ENCODE peak calls at places on chromosome 14, in five cellular contexts. One of them, this sample, is unnamed.

GRCh38 chr14:49594347-49595089 is 4.2 kb upstream of the LRR1 start:
- DNase-seq in central memory CD8-positive, alpha-beta T cell: no peak
- DNase-seq in stimulated activated CD8-positive, alpha-beta memory T cell treated with anti-CD3 and anti-CD28 coated beads, Interleukin-7, amount 100 ng/mL, for 1 hour: no peak
- DNase-seq in activated naive CD8-positive, alpha-beta T cell treated with anti-CD3 and anti-CD28 coated beads, Interleukin-2, amount 50 U/mL, for 24 hours: no peak
- DNase-seq in NCI-H345: no peak
- DNase-seq in this sample: no peak

GRCh38 chr14:66443785-66444184 is 42.4 kb upstream of the CCDC196 start:
- DNase-seq in central memory CD8-positive, alpha-beta T cell: no peak
- DNase-seq in stimulated activated CD8-positive, alpha-beta memory T cell treated with anti-CD3 and anti-CD28 coated beads, Interleukin-7, amount 100 ng/mL, for 1 hour: no peak
- DNase-seq in activated naive CD8-positive, alpha-beta T cell treated with anti-CD3 and anti-CD28 coated beads, Interleukin-2, amount 50 U/mL, for 24 hours: no peak
- DNase-seq in NCI-H345: no peak
- DNase-seq in this sample: no peak

GRCh38 chr14:85601246-85601645 is 71.3 kb downstream of the FLRT2 start:
- DNase-seq in central memory CD8-positive, alpha-beta T cell: no peak
- DNase-seq in stimulated activated CD8-positive, alpha-beta memory T cell treated with anti-CD3 and anti-CD28 coated beads, Interleukin-7, amount 100 ng/mL, for 1 hour: no peak
- DNase-seq in activated naive CD8-positive, alpha-beta T cell treated with anti-CD3 and anti-CD28 coated beads, Interleukin-2, amount 50 U/mL, for 24 hours: no peak
- DNase-seq in NCI-H345: peak
- DNase-seq in this sample: no peak

GRCh38 chr14:71143391-71144290 is 236.4 kb downstream of the PCNX1 start:
- DNase-seq in central memory CD8-positive, alpha-beta T cell: peak
- DNase-seq in stimulated activated CD8-positive, alpha-beta memory T cell treated with anti-CD3 and anti-CD28 coated beads, Interleukin-7, amount 100 ng/mL, for 1 hour: no peak
- DNase-seq in activated naive CD8-positive, alpha-beta T cell treated with anti-CD3 and anti-CD28 coated beads, Interleukin-2, amount 50 U/mL, for 24 hours: peak
- DNase-seq in NCI-H345: no peak
- DNase-seq in this sample: peak

GRCh38 chr14:53470351-53471043 is 317.4 kb upstream of the DDHD1 start:
- DNase-seq in central memory CD8-positive, alpha-beta T cell: no peak
- DNase-seq in stimulated activated CD8-positive, alpha-beta memory T cell treated with anti-CD3 and anti-CD28 coated beads, Interleukin-7, amount 100 ng/mL, for 1 hour: no peak
- DNase-seq in activated naive CD8-positive, alpha-beta T cell treated with anti-CD3 and anti-CD28 coated beads, Interleukin-2, amount 50 U/mL, for 24 hours: no peak
- DNase-seq in NCI-H345: no peak
- DNase-seq in this sample: no peak

GRCh38 chr14:99603471-99603933 is 505 bp downstream of the CCDC85C start:
- DNase-seq in central memory CD8-positive, alpha-beta T cell: peak
- DNase-seq in stimulated activated CD8-positive, alpha-beta memory T cell treated with anti-CD3 and anti-CD28 coated beads, Interleukin-7, amount 100 ng/mL, for 1 hour: no peak
- DNase-seq in activated naive CD8-positive, alpha-beta T cell treated with anti-CD3 and anti-CD28 coated beads, Interleukin-2, amount 50 U/mL, for 24 hours: peak
- DNase-seq in NCI-H345: peak
- DNase-seq in this sample: peak

GRCh38 chr14:94646481-94646880 is 34.3 kb downstream of the SERPINA3 start:
- DNase-seq in central memory CD8-positive, alpha-beta T cell: no peak
- DNase-seq in stimulated activated CD8-positive, alpha-beta memory T cell treated with anti-CD3 and anti-CD28 coated beads, Interleukin-7, amount 100 ng/mL, for 1 hour: no peak
- DNase-seq in activated naive CD8-positive, alpha-beta T cell treated with anti-CD3 and anti-CD28 coated beads, Interleukin-2, amount 50 U/mL, for 24 hours: no peak
- DNase-seq in NCI-H345: no peak
- DNase-seq in this sample: no peak

GRCh38 chr14:90642239-90642717 is 174.0 kb downstream of the TTC7B start:
- DNase-seq in central memory CD8-positive, alpha-beta T cell: no peak
- DNase-seq in stimulated activated CD8-positive, alpha-beta memory T cell treated with anti-CD3 and anti-CD28 coated beads, Interleukin-7, amount 100 ng/mL, for 1 hour: no peak
- DNase-seq in activated naive CD8-positive, alpha-beta T cell treated with anti-CD3 and anti-CD28 coated beads, Interleukin-2, amount 50 U/mL, for 24 hours: no peak
- DNase-seq in NCI-H345: no peak
- DNase-seq in this sample: no peak

GRCh38 chr14:95561001-95561412 is 26.2 kb downstream of the GLRX5 start:
- DNase-seq in central memory CD8-positive, alpha-beta T cell: peak
- DNase-seq in stimulated activated CD8-positive, alpha-beta memory T cell treated with anti-CD3 and anti-CD28 coated beads, Interleukin-7, amount 100 ng/mL, for 1 hour: peak
- DNase-seq in activated naive CD8-positive, alpha-beta T cell treated with anti-CD3 and anti-CD28 coated beads, Interleukin-2, amount 50 U/mL, for 24 hours: peak
- DNase-seq in NCI-H345: peak
- DNase-seq in this sample: peak

GRCh38 chr14:41642402-41643195 is 35.9 kb downstream of the LRFN5 start:
- DNase-seq in central memory CD8-positive, alpha-beta T cell: no peak
- DNase-seq in stimulated activated CD8-positive, alpha-beta memory T cell treated with anti-CD3 and anti-CD28 coated beads, Interleukin-7, amount 100 ng/mL, for 1 hour: no peak
- DNase-seq in activated naive CD8-positive, alpha-beta T cell treated with anti-CD3 and anti-CD28 coated beads, Interleukin-2, amount 50 U/mL, for 24 hours: no peak
- DNase-seq in NCI-H345: no peak
- DNase-seq in this sample: no peak

GRCh38 chr14:95256011-95256775 is 63.5 kb downstream of the CLMN start:
- DNase-seq in central memory CD8-positive, alpha-beta T cell: no peak
- DNase-seq in stimulated activated CD8-positive, alpha-beta memory T cell treated with anti-CD3 and anti-CD28 coated beads, Interleukin-7, amount 100 ng/mL, for 1 hour: no peak
- DNase-seq in activated naive CD8-positive, alpha-beta T cell treated with anti-CD3 and anti-CD28 coated beads, Interleukin-2, amount 50 U/mL, for 24 hours: no peak
- DNase-seq in NCI-H345: peak
- DNase-seq in this sample: no peak

GRCh38 chr14:68604361-68604730 is 188.5 kb downstream of the ZFP36L1 start:
- DNase-seq in central memory CD8-positive, alpha-beta T cell: no peak
- DNase-seq in stimulated activated CD8-positive, alpha-beta memory T cell treated with anti-CD3 and anti-CD28 coated beads, Interleukin-7, amount 100 ng/mL, for 1 hour: no peak
- DNase-seq in activated naive CD8-positive, alpha-beta T cell treated with anti-CD3 and anti-CD28 coated beads, Interleukin-2, amount 50 U/mL, for 24 hours: no peak
- DNase-seq in NCI-H345: no peak
- DNase-seq in this sample: no peak

GRCh38 chr14:61502459-61503093 is 181.2 kb downstream of the PRKCH start:
- DNase-seq in central memory CD8-positive, alpha-beta T cell: no peak
- DNase-seq in stimulated activated CD8-positive, alpha-beta memory T cell treated with anti-CD3 and anti-CD28 coated beads, Interleukin-7, amount 100 ng/mL, for 1 hour: no peak
- DNase-seq in activated naive CD8-positive, alpha-beta T cell treated with anti-CD3 and anti-CD28 coated beads, Interleukin-2, amount 50 U/mL, for 24 hours: no peak
- DNase-seq in NCI-H345: no peak
- DNase-seq in this sample: peak

GRCh38 chr14:89892953-89893352 is 61.6 kb downstream of the EFCAB11 start:
- DNase-seq in central memory CD8-positive, alpha-beta T cell: no peak
- DNase-seq in stimulated activated CD8-positive, alpha-beta memory T cell treated with anti-CD3 and anti-CD28 coated beads, Interleukin-7, amount 100 ng/mL, for 1 hour: no peak
- DNase-seq in activated naive CD8-positive, alpha-beta T cell treated with anti-CD3 and anti-CD28 coated beads, Interleukin-2, amount 50 U/mL, for 24 hours: no peak
- DNase-seq in NCI-H345: no peak
- DNase-seq in this sample: no peak

GRCh38 chr14:24032727-24033418 is 18.9 kb upstream of the CARMIL3 start:
- DNase-seq in central memory CD8-positive, alpha-beta T cell: no peak
- DNase-seq in stimulated activated CD8-positive, alpha-beta memory T cell treated with anti-CD3 and anti-CD28 coated beads, Interleukin-7, amount 100 ng/mL, for 1 hour: no peak
- DNase-seq in activated naive CD8-positive, alpha-beta T cell treated with anti-CD3 and anti-CD28 coated beads, Interleukin-2, amount 50 U/mL, for 24 hours: no peak
- DNase-seq in NCI-H345: no peak
- DNase-seq in this sample: no peak

GRCh38 chr14:99175331-99176155 is 96.5 kb downstream of the BCL11B start:
- DNase-seq in central memory CD8-positive, alpha-beta T cell: no peak
- DNase-seq in stimulated activated CD8-positive, alpha-beta memory T cell treated with anti-CD3 and anti-CD28 coated beads, Interleukin-7, amount 100 ng/mL, for 1 hour: no peak
- DNase-seq in activated naive CD8-positive, alpha-beta T cell treated with anti-CD3 and anti-CD28 coated beads, Interleukin-2, amount 50 U/mL, for 24 hours: no peak
- DNase-seq in NCI-H345: no peak
- DNase-seq in this sample: no peak

GRCh38 chr14:102951034-102951433 is 28.6 kb downstream of the AMN start:
- DNase-seq in central memory CD8-positive, alpha-beta T cell: no peak
- DNase-seq in stimulated activated CD8-positive, alpha-beta memory T cell treated with anti-CD3 and anti-CD28 coated beads, Interleukin-7, amount 100 ng/mL, for 1 hour: no peak
- DNase-seq in activated naive CD8-positive, alpha-beta T cell treated with anti-CD3 and anti-CD28 coated beads, Interleukin-2, amount 50 U/mL, for 24 hours: no peak
- DNase-seq in NCI-H345: no peak
- DNase-seq in this sample: no peak

GRCh38 chr14:42804146-42804545 is 1197.5 kb downstream of the LRFN5 start:
- DNase-seq in central memory CD8-positive, alpha-beta T cell: no peak
- DNase-seq in stimulated activated CD8-positive, alpha-beta memory T cell treated with anti-CD3 and anti-CD28 coated beads, Interleukin-7, amount 100 ng/mL, for 1 hour: no peak
- DNase-seq in activated naive CD8-positive, alpha-beta T cell treated with anti-CD3 and anti-CD28 coated beads, Interleukin-2, amount 50 U/mL, for 24 hours: no peak
- DNase-seq in NCI-H345: peak
- DNase-seq in this sample: no peak

GRCh38 chr14:55373784-55374725 is 37.6 kb downstream of the ATG14 start:
- DNase-seq in central memory CD8-positive, alpha-beta T cell: no peak
- DNase-seq in stimulated activated CD8-positive, alpha-beta memory T cell treated with anti-CD3 and anti-CD28 coated beads, Interleukin-7, amount 100 ng/mL, for 1 hour: no peak
- DNase-seq in activated naive CD8-positive, alpha-beta T cell treated with anti-CD3 and anti-CD28 coated beads, Interleukin-2, amount 50 U/mL, for 24 hours: peak
- DNase-seq in NCI-H345: no peak
- DNase-seq in this sample: peak

GRCh38 chr14:21454843-21455550 is 926 bp downstream of the CHD8 start:
- DNase-seq in central memory CD8-positive, alpha-beta T cell: no peak
- DNase-seq in stimulated activated CD8-positive, alpha-beta memory T cell treated with anti-CD3 and anti-CD28 coated beads, Interleukin-7, amount 100 ng/mL, for 1 hour: no peak
- DNase-seq in activated naive CD8-positive, alpha-beta T cell treated with anti-CD3 and anti-CD28 coated beads, Interleukin-2, amount 50 U/mL, for 24 hours: no peak
- DNase-seq in NCI-H345: no peak
- DNase-seq in this sample: no peak

GRCh38 chr14:56342419-56342901 is 224.2 kb downstream of the PELI2 start:
- DNase-seq in central memory CD8-positive, alpha-beta T cell: no peak
- DNase-seq in stimulated activated CD8-positive, alpha-beta memory T cell treated with anti-CD3 and anti-CD28 coated beads, Interleukin-7, amount 100 ng/mL, for 1 hour: no peak
- DNase-seq in activated naive CD8-positive, alpha-beta T cell treated with anti-CD3 and anti-CD28 coated beads, Interleukin-2, amount 50 U/mL, for 24 hours: no peak
- DNase-seq in NCI-H345: no peak
- DNase-seq in this sample: no peak

GRCh38 chr14:59417301-59417700 is 47.9 kb downstream of the GPR135 start:
- DNase-seq in central memory CD8-positive, alpha-beta T cell: no peak
- DNase-seq in stimulated activated CD8-positive, alpha-beta memory T cell treated with anti-CD3 and anti-CD28 coated beads, Interleukin-7, amount 100 ng/mL, for 1 hour: no peak
- DNase-seq in activated naive CD8-positive, alpha-beta T cell treated with anti-CD3 and anti-CD28 coated beads, Interleukin-2, amount 50 U/mL, for 24 hours: no peak
- DNase-seq in NCI-H345: no peak
- DNase-seq in this sample: no peak

GRCh38 chr14:77276295-77276935 is 5.4 kb upstream of the NGB start:
- DNase-seq in central memory CD8-positive, alpha-beta T cell: no peak
- DNase-seq in stimulated activated CD8-positive, alpha-beta memory T cell treated with anti-CD3 and anti-CD28 coated beads, Interleukin-7, amount 100 ng/mL, for 1 hour: no peak
- DNase-seq in activated naive CD8-positive, alpha-beta T cell treated with anti-CD3 and anti-CD28 coated beads, Interleukin-2, amount 50 U/mL, for 24 hours: no peak
- DNase-seq in NCI-H345: no peak
- DNase-seq in this sample: no peak

GRCh38 chr14:55328317-55328716 is 57.1 kb downstream of the FBXO34 start:
- DNase-seq in central memory CD8-positive, alpha-beta T cell: no peak
- DNase-seq in stimulated activated CD8-positive, alpha-beta memory T cell treated with anti-CD3 and anti-CD28 coated beads, Interleukin-7, amount 100 ng/mL, for 1 hour: no peak
- DNase-seq in activated naive CD8-positive, alpha-beta T cell treated with anti-CD3 and anti-CD28 coated beads, Interleukin-2, amount 50 U/mL, for 24 hours: no peak
- DNase-seq in NCI-H345: no peak
- DNase-seq in this sample: no peak

GRCh38 chr14:33943081-33943480 is 7.8 kb downstream of the EGLN3 start:
- DNase-seq in central memory CD8-positive, alpha-beta T cell: no peak
- DNase-seq in stimulated activated CD8-positive, alpha-beta memory T cell treated with anti-CD3 and anti-CD28 coated beads, Interleukin-7, amount 100 ng/mL, for 1 hour: no peak
- DNase-seq in activated naive CD8-positive, alpha-beta T cell treated with anti-CD3 and anti-CD28 coated beads, Interleukin-2, amount 50 U/mL, for 24 hours: no peak
- DNase-seq in NCI-H345: peak
- DNase-seq in this sample: no peak

GRCh38 chr14:104048758-104049496 is 36.6 kb upstream of the ASPG start:
- DNase-seq in central memory CD8-positive, alpha-beta T cell: no peak
- DNase-seq in stimulated activated CD8-positive, alpha-beta memory T cell treated with anti-CD3 and anti-CD28 coated beads, Interleukin-7, amount 100 ng/mL, for 1 hour: no peak
- DNase-seq in activated naive CD8-positive, alpha-beta T cell treated with anti-CD3 and anti-CD28 coated beads, Interleukin-2, amount 50 U/mL, for 24 hours: no peak
- DNase-seq in NCI-H345: no peak
- DNase-seq in this sample: no peak

GRCh38 chr14:28406181-28406580 is 360.4 kb upstream of the FOXG1 start:
- DNase-seq in central memory CD8-positive, alpha-beta T cell: no peak
- DNase-seq in stimulated activated CD8-positive, alpha-beta memory T cell treated with anti-CD3 and anti-CD28 coated beads, Interleukin-7, amount 100 ng/mL, for 1 hour: no peak
- DNase-seq in activated naive CD8-positive, alpha-beta T cell treated with anti-CD3 and anti-CD28 coated beads, Interleukin-2, amount 50 U/mL, for 24 hours: no peak
- DNase-seq in NCI-H345: no peak
- DNase-seq in this sample: no peak

GRCh38 chr14:50892255-50892654 is 20.4 kb downstream of the ABHD12B start:
- DNase-seq in central memory CD8-positive, alpha-beta T cell: no peak
- DNase-seq in stimulated activated CD8-positive, alpha-beta memory T cell treated with anti-CD3 and anti-CD28 coated beads, Interleukin-7, amount 100 ng/mL, for 1 hour: no peak
- DNase-seq in activated naive CD8-positive, alpha-beta T cell treated with anti-CD3 and anti-CD28 coated beads, Interleukin-2, amount 50 U/mL, for 24 hours: no peak
- DNase-seq in NCI-H345: no peak
- DNase-seq in this sample: no peak

GRCh38 chr14:73460691-73461127 is 2.4 kb upstream of the NUMB start:
- DNase-seq in central memory CD8-positive, alpha-beta T cell: no peak
- DNase-seq in stimulated activated CD8-positive, alpha-beta memory T cell treated with anti-CD3 and anti-CD28 coated beads, Interleukin-7, amount 100 ng/mL, for 1 hour: no peak
- DNase-seq in activated naive CD8-positive, alpha-beta T cell treated with anti-CD3 and anti-CD28 coated beads, Interleukin-2, amount 50 U/mL, for 24 hours: no peak
- DNase-seq in NCI-H345: peak
- DNase-seq in this sample: no peak

GRCh38 chr14:41986726-41987125 is 380.1 kb downstream of the LRFN5 start:
- DNase-seq in central memory CD8-positive, alpha-beta T cell: no peak
- DNase-seq in stimulated activated CD8-positive, alpha-beta memory T cell treated with anti-CD3 and anti-CD28 coated beads, Interleukin-7, amount 100 ng/mL, for 1 hour: no peak
- DNase-seq in activated naive CD8-positive, alpha-beta T cell treated with anti-CD3 and anti-CD28 coated beads, Interleukin-2, amount 50 U/mL, for 24 hours: no peak
- DNase-seq in NCI-H345: no peak
- DNase-seq in this sample: no peak

This sample was measured in activated naive CD4-positive, alpha-beta T cell treated with Interleukin-2 at 50 U/mL for 16 hours.